ENCODE peak calls at places on chromosomes 4 and X, in seven cellular contexts. One of them, this sample, is unnamed.
A peak's percentile ranks its signal among the peaks of the same experiment; 100 is the strongest.

GRCh38 chrX:110050386-110050785 is 47.5 kb downstream of the TMEM164 start:
- ATAC-seq in HepG2: no peak
- ATAC-seq in HCT116: no peak
- ATAC-seq in Panc1: no peak
- ATAC-seq in upper lobe of left lung: no peak
- ATAC-seq in K562: no peak
- ATAC-seq in GM12878: no peak
- ATAC-seq in this sample: no peak

GRCh38 chr4:26911254-26911653 is 50.6 kb downstream of the STIM2 start:
- ATAC-seq in HepG2: no peak
- ATAC-seq in HCT116: no peak
- ATAC-seq in Panc1: no peak
- ATAC-seq in upper lobe of left lung: no peak
- ATAC-seq in K562: no peak
- ATAC-seq in GM12878: no peak
- ATAC-seq in this sample: no peak

GRCh38 chr4:78749258-78749971 is 26.7 kb upstream of the BMP2K start:
- ATAC-seq in HepG2: no peak
- ATAC-seq in HCT116: no peak
- ATAC-seq in Panc1: no peak
- ATAC-seq in upper lobe of left lung: no peak
- ATAC-seq in K562: peak; percentile 32
- ATAC-seq in GM12878: peak; percentile 73
- ATAC-seq in this sample: no peak

GRCh38 chr4:136742330-136742729 is 790.0 kb downstream of the PCDH18 start:
- ATAC-seq in HepG2: no peak
- ATAC-seq in HCT116: no peak
- ATAC-seq in Panc1: no peak
- ATAC-seq in upper lobe of left lung: no peak
- ATAC-seq in K562: no peak
- ATAC-seq in GM12878: no peak
- ATAC-seq in this sample: no peak

GRCh38 chr4:8607603-8608481 is 15.3 kb downstream of the CPZ start:
- ATAC-seq in HepG2: peak; percentile 79
- ATAC-seq in HCT116: peak; percentile 67
- ATAC-seq in Panc1: peak; percentile 54
- ATAC-seq in upper lobe of left lung: peak; percentile 65
- ATAC-seq in K562: peak; percentile 84
- ATAC-seq in GM12878: peak; percentile 85
- ATAC-seq in this sample: no peak

GRCh38 chr4:39893693-39894072 is 84.0 kb downstream of the PDS5A start:
- ATAC-seq in HepG2: no peak
- ATAC-seq in HCT116: no peak
- ATAC-seq in Panc1: no peak
- ATAC-seq in upper lobe of left lung: no peak
- ATAC-seq in K562: no peak
- ATAC-seq in GM12878: no peak
- ATAC-seq in this sample: no peak

GRCh38 chrX:112051546-112051945 is 31.0 kb downstream of the TRPC5 start:
- ATAC-seq in HepG2: no peak
- ATAC-seq in HCT116: no peak
- ATAC-seq in Panc1: no peak
- ATAC-seq in upper lobe of left lung: no peak
- ATAC-seq in K562: no peak
- ATAC-seq in GM12878: no peak
- ATAC-seq in this sample: no peak

GRCh38 chr4:67080158-67080557 is 465.1 kb downstream of the CENPC start:
- ATAC-seq in HepG2: no peak
- ATAC-seq in HCT116: no peak
- ATAC-seq in Panc1: no peak
- ATAC-seq in upper lobe of left lung: no peak
- ATAC-seq in K562: no peak
- ATAC-seq in GM12878: no peak
- ATAC-seq in this sample: no peak

GRCh38 chrX:22689290-22689689 is 310.5 kb upstream of the DDX53 start:
- ATAC-seq in HepG2: no peak
- ATAC-seq in HCT116: no peak
- ATAC-seq in Panc1: no peak
- ATAC-seq in upper lobe of left lung: no peak
- ATAC-seq in K562: no peak
- ATAC-seq in GM12878: no peak
- ATAC-seq in this sample: no peak

GRCh38 chr4:83865417-83866150 is 329.7 kb downstream of the GPAT3 start:
- ATAC-seq in HepG2: no peak
- ATAC-seq in HCT116: no peak
- ATAC-seq in Panc1: no peak
- ATAC-seq in upper lobe of left lung: no peak
- ATAC-seq in K562: no peak
- ATAC-seq in GM12878: no peak
- ATAC-seq in this sample: no peak

GRCh38 chr4:119264743-119265142 is 52.2 kb downstream of the USP53 start:
- ATAC-seq in HepG2: no peak
- ATAC-seq in HCT116: no peak
- ATAC-seq in Panc1: no peak
- ATAC-seq in upper lobe of left lung: no peak
- ATAC-seq in K562: no peak
- ATAC-seq in GM12878: no peak
- ATAC-seq in this sample: no peak

GRCh38 chrX:2423293-2423692 is 77.5 kb downstream of the DHRSX start:
- ATAC-seq in HepG2: no peak
- ATAC-seq in HCT116: peak; percentile 50
- ATAC-seq in Panc1: peak; percentile 45
- ATAC-seq in upper lobe of left lung: no peak
- ATAC-seq in K562: no peak
- ATAC-seq in GM12878: no peak
- ATAC-seq in this sample: no peak

GRCh38 chrX:53050841-53051240 is 2.3 kb downstream of the GPR173 start:
- ATAC-seq in HepG2: no peak
- ATAC-seq in HCT116: no peak
- ATAC-seq in Panc1: no peak
- ATAC-seq in upper lobe of left lung: no peak
- ATAC-seq in K562: no peak
- ATAC-seq in GM12878: no peak
- ATAC-seq in this sample: no peak

GRCh38 chrX:53045002-53045401 is 3.6 kb upstream of the GPR173 start:
- ATAC-seq in HepG2: no peak
- ATAC-seq in HCT116: no peak
- ATAC-seq in Panc1: no peak
- ATAC-seq in upper lobe of left lung: no peak
- ATAC-seq in K562: no peak
- ATAC-seq in GM12878: no peak
- ATAC-seq in this sample: no peak

GRCh38 chrX:53047228-53047627 is 1.4 kb upstream of the GPR173 start:
- ATAC-seq in HepG2: no peak
- ATAC-seq in HCT116: no peak
- ATAC-seq in Panc1: no peak
- ATAC-seq in upper lobe of left lung: no peak
- ATAC-seq in K562: no peak
- ATAC-seq in GM12878: no peak
- ATAC-seq in this sample: no peak

GRCh38 chrX:53049127-53049517 is 533 bp downstream of the GPR173 start:
- ATAC-seq in HepG2: no peak
- ATAC-seq in HCT116: no peak
- ATAC-seq in Panc1: no peak
- ATAC-seq in upper lobe of left lung: no peak
- ATAC-seq in K562: no peak
- ATAC-seq in GM12878: no peak
- ATAC-seq in this sample: no peak

DNA sequence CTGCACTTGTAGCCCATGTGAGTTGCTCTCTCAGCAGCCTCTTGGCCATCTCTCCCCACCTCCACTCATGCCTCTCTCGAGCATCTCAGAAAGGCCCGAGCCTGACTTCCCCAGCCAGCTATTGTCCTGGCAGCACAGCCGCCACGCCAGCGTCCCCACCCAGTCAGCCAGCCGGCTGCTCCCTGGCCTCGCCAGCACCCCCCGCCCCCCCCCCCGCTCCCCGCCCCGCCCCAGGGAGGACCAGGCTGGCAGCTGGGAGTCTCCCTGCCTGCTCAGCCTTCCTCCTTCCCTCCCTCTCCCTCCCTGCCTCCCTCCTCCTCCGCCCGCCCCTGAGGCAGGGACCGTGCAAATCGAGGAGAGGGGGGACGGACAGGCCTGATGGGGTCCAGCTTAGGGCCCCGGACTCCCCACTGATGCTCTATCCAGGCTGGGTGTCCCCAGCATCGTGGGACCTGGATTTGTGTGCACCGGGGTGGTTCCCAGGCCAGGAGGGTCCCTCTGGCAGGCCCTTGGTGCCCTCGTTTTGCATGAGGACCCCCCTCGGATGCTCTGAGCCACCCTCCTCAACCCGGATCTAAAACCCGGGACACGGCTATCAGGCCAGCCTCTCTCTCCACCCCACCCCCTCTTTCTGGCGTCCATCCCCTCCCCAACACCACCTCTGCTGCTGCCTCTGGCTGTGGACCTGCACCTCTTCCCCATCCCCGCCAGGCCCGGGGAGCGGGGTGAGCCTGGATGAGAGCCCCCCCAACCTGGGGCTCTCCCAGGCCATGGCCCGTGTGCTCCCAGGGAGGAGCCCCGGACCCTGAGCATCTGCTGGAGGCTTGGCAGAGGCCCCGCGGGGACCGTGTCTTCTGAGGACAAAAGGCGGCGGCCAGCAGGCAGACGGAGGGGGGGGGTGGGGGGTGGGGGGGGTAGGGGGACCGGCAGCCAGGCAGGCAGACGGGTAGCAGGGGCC is at the start of gene GPR173:
- ATAC-seq in HepG2: no peak
- ATAC-seq in HCT116: peak; percentile 89
- ATAC-seq in Panc1: peak; percentile 42
- ATAC-seq in upper lobe of left lung: peak; percentile 93
- ATAC-seq in K562: no peak
- ATAC-seq in GM12878: no peak
- ATAC-seq in this sample: peak; percentile 91
- TF ChIP-seq POLR2AphosphoS5 in HepG2: no peak
- TF ChIP-seq POLR2AphosphoS5 in HCT116: no peak
- TF ChIP-seq POLR2AphosphoS5 in Panc1: no peak
- TF ChIP-seq POLR2AphosphoS5 in upper lobe of left lung: no peak
- TF ChIP-seq POLR2AphosphoS5 in K562: no peak
- TF ChIP-seq POLR2AphosphoS5 in GM12878: no peak
- TF ChIP-seq POLR2AphosphoS5 in this sample: no peak

DNA sequence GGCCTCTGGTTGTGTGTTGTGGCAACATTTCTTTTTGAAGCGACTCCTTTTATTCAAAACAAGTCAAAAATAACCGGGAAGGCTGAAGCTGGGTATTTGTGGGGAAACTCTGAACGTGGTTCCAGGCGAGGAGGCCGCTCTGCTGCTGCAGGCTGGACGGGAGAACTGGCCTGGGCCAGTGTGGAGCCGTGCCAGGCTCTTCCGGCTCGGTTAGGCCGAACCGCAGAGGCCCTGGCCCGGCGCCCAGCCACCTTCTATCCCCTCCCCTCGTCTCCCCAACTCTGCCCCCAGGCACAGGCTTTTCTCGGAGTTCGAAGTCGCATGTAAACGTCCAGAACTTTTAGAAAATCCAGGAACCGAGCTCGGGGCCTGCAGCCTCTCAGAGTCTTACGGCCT is 2.4 kb upstream of the BCOR start:
- ATAC-seq in HepG2: peak; percentile 10
- ATAC-seq in HCT116: no peak
- ATAC-seq in Panc1: no peak
- ATAC-seq in upper lobe of left lung: no peak
- ATAC-seq in K562: no peak
- ATAC-seq in GM12878: no peak
- ATAC-seq in this sample: no peak
- H3K9me3 ChIP-seq in HepG2: no peaks in the 10 kb centered on the region
- H3K9me3 ChIP-seq in HCT116: no peaks in the 10 kb centered on the region
- H3K9me3 ChIP-seq in Panc1: no peaks in the 10 kb centered on the region
- H3K9me3 ChIP-seq in upper lobe of left lung: no peaks in the 10 kb centered on the region
- H3K9me3 ChIP-seq in K562: no peaks in the 10 kb centered on the region
- H3K9me3 ChIP-seq in GM12878: no peaks in the 10 kb centered on the region
- H3K9me3 ChIP-seq in this sample: no peaks in the 10 kb centered on the region

GRCh38 chr4:47837582-47838294 is at the start of gene CORIN:
- ATAC-seq in HepG2: peak; percentile 56
- ATAC-seq in HCT116: no peak
- ATAC-seq in Panc1: peak; percentile 59
- ATAC-seq in upper lobe of left lung: peak; percentile 55
- ATAC-seq in K562: peak; percentile 12
- ATAC-seq in GM12878: peak; percentile 43
- ATAC-seq in this sample: peak; percentile 7

GRCh38 chr4:47839259-47839658 is 1.4 kb upstream of the CORIN start:
- ATAC-seq in HepG2: no peak
- ATAC-seq in HCT116: no peak
- ATAC-seq in Panc1: no peak
- ATAC-seq in upper lobe of left lung: peak; percentile 12
- ATAC-seq in K562: no peak
- ATAC-seq in GM12878: peak; percentile 61
- ATAC-seq in this sample: no peak

GRCh38 chr4:47836655-47837581 is 949 bp downstream of the CORIN start:
- ATAC-seq in HepG2: peak; percentile 95
- ATAC-seq in HCT116: peak; percentile 74
- ATAC-seq in Panc1: peak; percentile 97
- ATAC-seq in upper lobe of left lung: peak; percentile 93
- ATAC-seq in K562: peak; percentile 97
- ATAC-seq in GM12878: peak; percentile 86
- ATAC-seq in this sample: peak; percentile 87

GRCh38 chr4:47840291-47840690 is 2.4 kb upstream of the CORIN start:
- ATAC-seq in HepG2: no peak
- ATAC-seq in HCT116: no peak
- ATAC-seq in Panc1: no peak
- ATAC-seq in upper lobe of left lung: no peak
- ATAC-seq in K562: no peak
- ATAC-seq in GM12878: no peak
- ATAC-seq in this sample: no peak

GRCh38 chr4:47838445-47838844 is 578 bp upstream of the CORIN start:
- ATAC-seq in HepG2: no peak
- ATAC-seq in HCT116: no peak
- ATAC-seq in Panc1: no peak
- ATAC-seq in upper lobe of left lung: no peak
- ATAC-seq in K562: no peak
- ATAC-seq in GM12878: no peak
- ATAC-seq in this sample: no peak
- H3K4me3 ChIP-seq in HepG2: no peak overlapping the region
- H3K4me3 ChIP-seq in HCT116: no peak overlapping the region
- H3K4me3 ChIP-seq in Panc1: no peak overlapping the region
- H3K4me3 ChIP-seq in upper lobe of left lung: no peak overlapping the region
- H3K4me3 ChIP-seq in K562: no peak overlapping the region
- H3K4me3 ChIP-seq in GM12878: no peak overlapping the region
- H3K4me3 ChIP-seq in this sample: no peak overlapping the region

GRCh38 chrX:68432648-68433047 is 647 bp downstream of the OPHN1 start:
- ATAC-seq in HepG2: peak; percentile 21
- ATAC-seq in HCT116: peak; percentile 2
- ATAC-seq in Panc1: peak; percentile 6
- ATAC-seq in upper lobe of left lung: peak; percentile 41
- ATAC-seq in K562: peak; percentile 73
- ATAC-seq in GM12878: no peak
- ATAC-seq in this sample: no peak

GRCh38 chrX:68433155-68433980 is at the start of gene OPHN1:
- ATAC-seq in HepG2: peak; percentile 91
- ATAC-seq in HCT116: peak; percentile 88
- ATAC-seq in Panc1: peak; percentile 96
- ATAC-seq in upper lobe of left lung: peak; percentile 96
- ATAC-seq in K562: peak; percentile 93
- ATAC-seq in GM12878: no peak
- ATAC-seq in this sample: peak; percentile 93

GRCh38 chrX:68438575-68438974 is 5.3 kb upstream of the OPHN1 start:
- ATAC-seq in HepG2: peak; percentile 48
- ATAC-seq in HCT116: no peak
- ATAC-seq in Panc1: no peak
- ATAC-seq in upper lobe of left lung: peak; percentile 15
- ATAC-seq in K562: peak; percentile 95
- ATAC-seq in GM12878: no peak
- ATAC-seq in this sample: no peak

GRCh38 chrX:68431836-68432235 is 1.5 kb downstream of the OPHN1 start:
- ATAC-seq in HepG2: no peak
- ATAC-seq in HCT116: no peak
- ATAC-seq in Panc1: no peak
- ATAC-seq in upper lobe of left lung: no peak
- ATAC-seq in K562: no peak
- ATAC-seq in GM12878: no peak
- ATAC-seq in this sample: no peak

GRCh38 chrX:68433981-68434299 is 645 bp upstream of the OPHN1 start:
- ATAC-seq in HepG2: no peak
- ATAC-seq in HCT116: no peak
- ATAC-seq in Panc1: no peak
- ATAC-seq in upper lobe of left lung: no peak
- ATAC-seq in K562: no peak
- ATAC-seq in GM12878: no peak
- ATAC-seq in this sample: no peak
- TF ChIP-seq POLR2AphosphoS5 in HepG2: no peak
- TF ChIP-seq POLR2AphosphoS5 in HCT116: peak; percentile 14
- TF ChIP-seq POLR2AphosphoS5 in Panc1: no peak
- TF ChIP-seq POLR2AphosphoS5 in upper lobe of left lung: no peak
- TF ChIP-seq POLR2AphosphoS5 in K562: no peak
- TF ChIP-seq POLR2AphosphoS5 in GM12878: no peak
- TF ChIP-seq POLR2AphosphoS5 in this sample: peak; percentile 34